ENCODE peak calls at places on chromosomes 5 and 9, in seven cellular contexts. V is cardiac fibroblast, H is foreskin fibroblast, S is psoas muscle, C is brain microvascular endothelial cell, D is kidney epithelial cell, W is OCI-LY7. G is an unnamed sample.

GRCh38 chr5:54743997-54744788 is 226.6 kb downstream of the SNX18 start:
- DNase-seq in S (no peak), C (peak; percentile 91), H (peak; percentile 90), W (peak; percentile 50), D (peak; percentile 85), V (peak; percentile 94), G (no peak)

GRCh38 chr5:5795074-5795779 is 372.8 kb downstream of the ICE1 start:
- DNase-seq in D (no peak), C (no peak), H (no peak), W (no peak), V (no peak), S (peak; percentile 72), G (peak; percentile 56)

GRCh38 chr5:124706729-124707361 is 39.6 kb downstream of the ZNF608 start:
- DNase-seq in C (no peak), V (peak; percentile 38), D (no peak), H (peak; percentile 28), S (no peak), W (peak; percentile 53), G (peak; percentile 42)

GRCh38 chr5:76617229-76617628 is 6.0 kb downstream of the F2RL2 start:
- DNase-seq in V (no peak), S (no peak), W (no peak), C (peak; percentile 33), D (no peak), H (no peak), G (no peak)

GRCh38 chr5:107826311-107827000 is 155.7 kb upstream of the EFNA5 start:
- DNase-seq in C (no peak), W (no peak), S (no peak), H (no peak), D (no peak), V (no peak), G (no peak)

GRCh38 chr9:90044263-90044662 is 439.5 kb downstream of the GADD45G start:
- DNase-seq in D (no peak), S (no peak), V (no peak), H (no peak), C (no peak), W (no peak), G (no peak)

GRCh38 chr5:138461343-138462125 is 3.7 kb upstream of the EGR1 start:
- DNase-seq in D (no peak), S (peak; percentile 44), W (no peak), H (peak; percentile 68), V (peak; percentile 85), C (peak; percentile 76), G (no peak)

GRCh38 chr9:95499847-95500246 is 16.9 kb downstream of the PTCH1 start:
- DNase-seq in S (no peak), V (no peak), W (no peak), D (no peak), H (no peak), C (no peak), G (no peak)

GRCh38 chr9:4334439-4334838 is 34.6 kb upstream of the GLIS3 start:
- DNase-seq in H (no peak), D (peak; percentile 75), W (no peak), C (no peak), V (peak; percentile 54), S (peak; percentile 48), G (peak; percentile 79)

GRCh38 chr9:115923903-115924668 is 229.5 kb upstream of the PAPPA start:
- DNase-seq in V (peak; percentile 98), C (peak; percentile 96), W (no peak), D (no peak), H (peak; percentile 96), S (no peak), G (no peak)

GRCh38 chr5:14445581-14446290 is 135.9 kb upstream of the OTULINL start:
- DNase-seq in W (no peak), V (peak; percentile 73), D (no peak), S (no peak), C (peak; percentile 48), H (peak; percentile 64), G (no peak)

GRCh38 chr5:41418220-41419031 is 92.0 kb downstream of the PLCXD3 start:
- DNase-seq in C (no peak), W (no peak), V (no peak), H (peak; percentile 24), S (no peak), D (no peak), G (no peak)

GRCh38 chr5:27312291-27312690 is 273.9 kb upstream of the CDH9 start:
- DNase-seq in D (no peak), C (no peak), H (no peak), S (no peak), W (no peak), V (no peak), G (no peak)

GRCh38 chr9:80492221-80492620 is 920.5 kb downstream of the TLE4 start:
- DNase-seq in V (no peak), H (no peak), S (no peak), W (no peak), D (peak; percentile 10), C (peak; percentile 32), G (peak; percentile 61)

GRCh38 chr9:34650816-34651215 is 1.2 kb upstream of the IL11RA start:
- DNase-seq in S (no peak), V (peak; percentile 65), C (no peak), H (no peak), W (no peak), D (no peak), G (no peak)

GRCh38 chr9:134010774-134011173 is 14.5 kb upstream of the BRD3OS start:
- DNase-seq in D (no peak), V (peak; percentile 26), C (no peak), W (no peak), S (no peak), H (peak; percentile 21), G (no peak)

DNA sequence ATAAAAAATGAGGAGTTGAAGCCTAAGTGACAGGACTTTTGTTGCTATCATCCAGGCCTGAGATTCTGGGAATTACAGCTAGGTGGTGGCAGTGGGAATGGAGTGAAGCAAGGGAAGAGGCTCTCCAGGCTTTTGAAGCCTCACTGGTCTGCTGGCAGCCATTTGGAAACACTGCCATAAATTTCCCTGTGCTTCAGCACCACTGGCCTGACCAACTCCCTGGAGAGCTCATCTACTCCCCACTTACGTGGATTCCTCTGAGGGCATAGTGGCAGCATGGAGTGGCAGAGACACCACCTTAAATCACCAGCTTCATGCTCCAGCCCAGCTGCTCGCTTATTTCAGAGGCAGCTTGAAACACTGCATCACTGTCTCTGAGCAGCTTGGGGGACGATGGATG is 518.2 kb downstream of the TLR4 start:
- DNase-seq in S (no peak), H (no peak), C (no peak), W (no peak), V (no peak), D (no peak), G (no peak)
- TF ChIP-seq CTCF in S (no peak), H (no peak), C (no peak), W (no peak), V (no peak), D (peak; percentile 14), G (no peak)

GRCh38 chr5:172985596-172985995 is 2.0 kb downstream of the ATP6V0E1 start:
- DNase-seq in S (no peak), V (no peak), W (no peak), D (no peak), C (no peak), H (no peak), G (no peak)
- H3K4me3 ChIP-seq in S (peak overlapping the region; percentile 83), V (peak overlapping the region; percentile 2), W (peak overlapping the region; percentile 96), D (no peak overlapping the region), C (no peak overlapping the region), H (peak overlapping the region; percentile 48), G (no peak overlapping the region)

DNA sequence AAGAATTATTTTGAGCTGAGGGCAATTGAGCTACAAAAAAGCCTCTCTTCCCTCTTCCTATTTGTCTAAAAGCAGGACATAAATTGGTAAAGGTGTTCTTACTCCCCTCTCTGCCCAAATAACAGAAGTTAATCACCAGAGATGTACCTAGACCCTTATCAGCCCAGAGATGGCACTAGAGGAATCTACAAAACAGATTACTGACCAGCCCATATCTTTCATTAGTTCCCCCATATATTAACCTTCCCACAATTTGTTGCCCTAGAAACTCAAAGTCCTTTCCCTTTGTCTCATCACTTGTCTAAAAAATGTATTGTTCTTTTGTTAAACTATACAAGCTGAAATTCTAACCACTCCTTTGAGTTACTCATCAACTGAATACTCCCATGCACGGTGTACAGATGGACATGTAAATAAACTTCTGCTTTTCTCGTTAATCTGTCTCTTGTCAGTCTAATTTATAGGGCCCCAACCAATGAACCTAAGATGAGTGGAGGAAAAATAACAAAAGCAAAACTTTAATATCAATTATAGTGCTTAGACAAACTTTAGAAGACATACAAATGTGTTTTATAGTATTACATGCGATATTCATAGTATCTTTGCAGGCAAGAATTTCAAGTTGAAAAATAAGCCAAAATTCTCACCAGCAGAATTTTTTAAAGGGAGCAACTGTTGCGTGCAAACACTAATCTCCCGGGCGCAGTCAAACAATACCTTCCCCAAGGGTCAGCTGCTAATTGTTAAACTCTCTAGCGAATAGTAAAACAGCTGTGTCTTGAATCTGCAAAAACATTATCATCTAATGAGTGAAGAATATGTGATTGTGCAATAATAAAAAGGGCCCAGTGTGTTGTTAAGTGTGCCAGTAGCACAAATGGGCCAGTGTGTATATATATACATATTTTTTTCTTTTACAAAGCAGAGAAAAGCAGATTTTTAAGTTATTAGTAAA is 131.1 kb downstream of the CCDC192 start:
- DNase-seq in V (peak; percentile 70), D (no peak), W (no peak), S (no peak), H (peak; percentile 35), C (no peak), G (no peak)
- TF ChIP-seq CTCF in V (no peak), D (no peak), W (no peak), S (no peak), H (no peak), C (no peak), G (no peak)

GRCh38 chr5:2750026-2750757 is 1.3 kb downstream of the IRX2 start:
- DNase-seq in H (peak; percentile 36), D (no peak), S (no peak), W (no peak), C (no peak), V (no peak), G (no peak)

GRCh38 chr5:2750758-2751464 is 566 bp downstream of the IRX2 start:
- DNase-seq in S (no peak), C (no peak), D (no peak), V (no peak), W (no peak), H (peak; percentile 38), G (peak; percentile 80)

GRCh38 chr5:2748841-2749513 is 2.5 kb downstream of the IRX2 start:
- DNase-seq in W (no peak), V (no peak), D (no peak), C (no peak), H (no peak), S (no peak), G (peak; percentile 80)

GRCh38 chr5:2748180-2748840 is 3.2 kb downstream of the IRX2 start:
- DNase-seq in W (no peak), S (no peak), V (no peak), H (no peak), C (no peak), D (no peak), G (peak; percentile 78)

GRCh38 chr5:2749514-2750025 is 1.9 kb downstream of the IRX2 start:
- DNase-seq in H (no peak), S (no peak), W (no peak), C (no peak), D (no peak), V (no peak), G (peak; percentile 74)
- H3K4me3 ChIP-seq in H (peak overlapping the region; percentile 58), S (no peak overlapping the region), W (no peak overlapping the region), C (no peak overlapping the region), D (peak overlapping the region; percentile 46), V (no peak overlapping the region), G (peak overlapping the region; percentile 42)